ENCODE peak calls at places on chromosomes 5 and 9, in four cellular contexts. I, W, J and B are unnamed samples.

GRCh38 chr9:76161546-76161945 is 232.7 kb downstream of the RFK start:
- DNase-seq in J (no peak), W (peak), I (no peak), B (no peak)

GRCh38 chr5:32690153-32690552 is 21.0 kb upstream of the NPR3 start:
- DNase-seq in I (no peak), J (no peak), W (no peak), B (no peak)

GRCh38 chr5:92665506-92665905 is 915.5 kb downstream of the NR2F1-AS1 start:
- DNase-seq in J (no peak), I (no peak), W (no peak), B (no peak)

GRCh38 chr9:95085861-95086563 is 231.5 kb downstream of the FANCC start:
- DNase-seq in J (peak), W (no peak), I (no peak), B (no peak)

GRCh38 chr5:76960004-76960625 is 7.3 kb downstream of the CRHBP start:
- DNase-seq in I (peak), J (no peak), W (no peak), B (no peak)

GRCh38 chr5:2563046-2563445 is 188.4 kb downstream of the IRX2 start:
- DNase-seq in W (no peak), J (no peak), I (no peak), B (no peak)

GRCh38 chr9:90916147-90916734 is 114.6 kb downstream of the SYK start:
- DNase-seq in I (no peak), W (no peak), J (no peak), B (no peak)

GRCh38 chr5:149301049-149301743 is 29.5 kb downstream of the AFAP1L1 start:
- DNase-seq in W (no peak), I (no peak), J (no peak), B (peak)

GRCh38 chr9:72947987-72948465 is 4.8 kb downstream of the ALDH1A1 start:
- DNase-seq in W (no peak), I (no peak), J (no peak), B (no peak)

GRCh38 chr5:23930985-23931384 is 423.6 kb downstream of the PRDM9 start:
- DNase-seq in W (no peak), I (peak), J (no peak), B (peak)

GRCh38 chr5:33381243-33381642 is 59.5 kb upstream of the TARS1 start:
- DNase-seq in W (no peak), J (no peak), I (no peak), B (no peak)

GRCh38 chr9:129436751-129437625 is 183.9 kb downstream of the C9orf50 start:
- DNase-seq in I (peak), J (peak), W (no peak), B (peak)

GRCh38 chr5:64635056-64635686 is 55.1 kb upstream of the SHISAL2B start:
- DNase-seq in J (no peak), W (peak), I (no peak), B (peak)